ENCODE peak calls at places on chromosome 16, in six cellular contexts. K, B, W, V, A and X are unnamed samples.

GRCh38 chr16:72467157-72467759 is 295.3 kb upstream of the PMFBP1 start:
- DNase-seq in W (peak; percentile 38), B (no peak), A (no peak), V (peak; percentile 27), K (no peak), X (peak; percentile 33)

GRCh38 chr16:58960034-58960433 is 225.9 kb upstream of the GOT2 start:
- DNase-seq in V (no peak), W (no peak), A (no peak), K (no peak), B (no peak), X (no peak)

GRCh38 chr16:84141143-84141670 is 3.8 kb downstream of the HSDL1 start:
- DNase-seq in K (no peak), A (no peak), B (no peak), V (no peak), W (no peak), X (no peak)

GRCh38 chr16:29312835-29313558 is 93.5 kb downstream of the NPIPB11 start:
- DNase-seq in B (no peak), V (no peak), K (no peak), A (no peak), W (no peak), X (no peak)

GRCh38 chr16:11066231-11066870 is 122.0 kb downstream of the CLEC16A start:
- DNase-seq in A (no peak), K (no peak), B (no peak), W (no peak), V (no peak), X (no peak)

GRCh38 chr16:15954814-15955151 is 5.4 kb downstream of the ABCC1 start:
- DNase-seq in B (no peak), A (no peak), K (no peak), W (peak; percentile 18), V (no peak), X (peak; percentile 41)

GRCh38 chr16:85862476-85863383 is 36.2 kb upstream of the IRF8 start:
- DNase-seq in A (no peak), W (no peak), V (no peak), K (no peak), B (no peak), X (no peak)

GRCh38 chr16:9469512-9469911 is 378.1 kb downstream of the HAPSTR1 start:
- DNase-seq in B (no peak), W (peak; percentile 7), V (no peak), A (peak; percentile 26), K (no peak), X (no peak)

GRCh38 chr16:3576211-3576610 is 992 bp downstream of the NLRC3 start:
- DNase-seq in W (no peak), B (no peak), K (no peak), A (no peak), V (no peak), X (no peak)

GRCh38 chr16:79658301-79659001 is 57.9 kb upstream of the MAF start:
- DNase-seq in V (no peak), K (no peak), B (no peak), A (peak; percentile 92), W (peak; percentile 52), X (peak; percentile 17)

GRCh38 chr16:79563919-79564318 is 36.6 kb downstream of the MAF start:
- DNase-seq in K (no peak), B (no peak), A (no peak), W (no peak), V (no peak), X (no peak)

GRCh38 chr16:4081577-4082021 is 34.6 kb downstream of the ADCY9 start:
- DNase-seq in V (no peak), A (no peak), W (no peak), K (no peak), B (no peak), X (peak; percentile 53)

GRCh38 chr16:87461466-87461975 is 31.3 kb downstream of the ZCCHC14 start:
- DNase-seq in K (no peak), A (peak; percentile 26), B (no peak), W (no peak), V (peak; percentile 76), X (no peak)